ENCODE peak calls at places on chromosomes 12 and 14, in eight cellular contexts. B, U, Z, M, Y, Q, C and T are unnamed samples. For H3K9me3, the result is how much of the 10 kb centered on the place peaks cover.

GRCh38 chr12:12819752-12820311 is 6.7 kb downstream of the DDX47 start:
- DNase-seq in Z (no peak), Q (no peak), Y (peak), C (no peak), M (no peak), U (peak), B (no peak), T (no peak)

GRCh38 chr14:68977741-68978549 is 1.2 kb downstream of the ACTN1 start:
- DNase-seq in M (no peak), Y (peak), U (peak), Q (no peak), B (peak), C (peak), Z (peak), T (no peak)

GRCh38 chr12:6226002-6226700 is 26.0 kb downstream of the CD9 start:
- DNase-seq in B (no peak), M (no peak), Z (no peak), Y (peak), Q (no peak), C (no peak), U (no peak), T (peak)

GRCh38 chr14:75459099-75459741 is 31.4 kb downstream of the JDP2 start:
- DNase-seq in B (no peak), Y (no peak), Q (no peak), C (no peak), M (no peak), Z (no peak), U (no peak), T (no peak)

GRCh38 chr14:49467091-49467490 is 119.1 kb downstream of the RPS29 start:
- DNase-seq in M (no peak), U (no peak), Z (no peak), Q (no peak), C (no peak), Y (no peak), B (no peak), T (no peak)

GRCh38 chr14:75977544-75977943 is 4.3 kb downstream of the TGFB3 start:
- DNase-seq in Y (no peak), B (no peak), M (no peak), C (no peak), U (no peak), Z (no peak), Q (no peak), T (no peak)

GRCh38 chr12:26658991-26659390 is 174.0 kb downstream of the ITPR2 start:
- DNase-seq in Q (no peak), M (no peak), Y (no peak), B (no peak), C (no peak), Z (no peak), U (no peak), T (no peak)

GRCh38 chr12:14691560-14691959 is 4.8 kb downstream of the GUCY2C start:
- DNase-seq in Q (no peak), U (no peak), Y (no peak), Z (no peak), C (no peak), M (no peak), B (no peak), T (no peak)

GRCh38 chr12:120960657-120961056 is 17.7 kb upstream of the HNF1A start:
- DNase-seq in Q (no peak), Y (no peak), M (no peak), U (no peak), Z (no peak), C (no peak), B (no peak), T (no peak)

GRCh38 chr14:76257842-76258397 is 106.2 kb downstream of the GPATCH2L start:
- DNase-seq in Q (no peak), M (no peak), C (no peak), Y (no peak), Z (no peak), B (peak), U (no peak), T (no peak)

DNA sequence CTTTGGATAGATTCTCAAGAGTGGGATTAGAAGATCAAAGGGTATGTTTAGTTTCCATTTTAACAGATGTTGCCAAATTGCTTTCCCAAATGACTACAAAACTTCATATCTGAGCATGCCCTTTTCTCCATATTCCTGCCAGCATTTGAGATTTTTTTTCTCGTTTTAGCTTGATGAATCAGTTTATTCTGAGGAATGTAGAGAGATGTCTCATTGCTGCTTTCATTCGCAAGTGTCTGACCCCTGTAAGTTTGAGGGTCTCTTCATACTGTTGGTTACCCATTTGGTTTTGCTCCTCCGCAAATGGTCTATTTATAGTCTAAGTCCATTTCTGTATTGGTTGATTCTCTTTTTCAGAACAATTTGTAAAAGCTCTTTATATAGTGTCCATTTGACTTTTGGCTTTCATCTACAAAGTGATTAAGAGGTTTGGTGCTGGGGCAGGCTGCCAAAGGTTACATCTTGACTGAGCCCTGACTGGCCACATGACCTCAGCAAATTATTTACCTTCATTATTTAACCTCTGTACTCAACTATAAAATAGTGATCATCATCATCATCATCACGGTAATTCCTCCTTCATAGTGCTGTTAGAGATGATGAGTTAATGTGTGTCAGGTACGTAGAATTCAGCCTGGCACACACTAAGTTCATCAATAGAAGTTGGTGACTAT is 33.6 kb downstream of the HCAR2 start:
- DNase-seq in B (no peak), Z (no peak), U (no peak), Y (no peak), C (no peak), Q (no peak), M (no peak), T (no peak)
- TF ChIP-seq MAX in B (no peak), Z (no peak), U (no peak), Y (no peak), C (no peak), Q (no peak), M (no peak), T (no peak)

GRCh38 chr14:26622611-26623010 is 24.8 kb upstream of the NOVA1 start:
- DNase-seq in U (no peak), M (no peak), Y (no peak), C (no peak), Q (no peak), Z (no peak), B (no peak), T (no peak)
- H3K9me3 ChIP-seq in U (under half), M (under half), Y (under half), C (under half), Q (under half), Z (under half), B (under half), T (half or more)

DNA sequence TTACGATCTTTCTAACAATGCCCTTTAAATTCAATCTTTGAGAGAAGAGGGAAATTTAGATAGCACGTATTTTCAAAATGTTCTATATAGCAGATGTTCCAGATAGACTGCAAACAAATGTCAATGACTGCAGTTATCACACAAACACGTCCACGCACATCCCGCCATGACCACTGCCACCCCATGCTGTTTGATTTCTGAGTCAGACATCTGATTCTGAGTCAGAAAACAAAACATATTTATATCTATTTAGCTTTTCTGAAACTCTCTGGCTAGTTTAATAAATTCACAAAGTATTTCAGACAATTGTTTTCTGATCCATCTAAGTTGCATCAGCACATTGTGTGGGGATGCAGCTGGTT is 105.9 kb upstream of the BCAT1 start:
- DNase-seq in U (no peak), Q (no peak), Y (no peak), Z (no peak), C (no peak), B (no peak), M (no peak), T (no peak)
- TF ChIP-seq MAX in U (no peak), Q (no peak), Y (no peak), Z (no peak), C (no peak), B (no peak), M (no peak), T (no peak)

GRCh38 chr14:101352567-101352966 is 208.7 kb upstream of the DIO3 start:
- DNase-seq in B (no peak), Q (no peak), Z (no peak), M (no peak), Y (no peak), C (peak), U (no peak), T (no peak)

GRCh38 chr14:101351769-101352168 is 209.5 kb upstream of the DIO3 start:
- DNase-seq in B (no peak), Z (no peak), Y (no peak), Q (no peak), U (no peak), C (peak), M (no peak), T (no peak)

GRCh38 chr14:101354726-101355125 is 206.6 kb upstream of the DIO3 start:
- DNase-seq in M (no peak), C (no peak), Q (no peak), B (no peak), U (no peak), Y (no peak), Z (no peak), T (no peak)

GRCh38 chr14:101355284-101355683 is 206.0 kb upstream of the DIO3 start:
- DNase-seq in C (no peak), Z (no peak), U (no peak), B (no peak), Q (no peak), M (no peak), Y (no peak), T (no peak)

DNA sequence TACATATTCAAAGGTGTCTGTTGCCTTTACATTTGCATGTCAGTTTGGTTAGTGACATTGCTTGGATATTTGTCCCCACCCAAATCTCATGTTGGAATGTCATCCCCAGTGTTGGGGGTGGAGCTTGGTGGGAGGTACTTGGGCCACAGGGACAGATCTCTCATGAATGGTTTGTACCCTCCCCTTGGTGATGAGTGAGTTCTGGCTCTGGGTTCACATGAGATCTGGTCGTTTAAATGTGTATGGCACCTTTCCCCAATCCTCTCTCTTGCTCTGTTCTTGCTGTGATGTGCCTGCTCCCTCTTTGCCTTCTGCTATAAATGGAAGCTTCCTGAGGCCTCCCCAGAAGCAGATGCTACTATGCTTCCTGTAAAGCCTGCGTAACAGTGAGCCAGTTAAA is 207.9 kb upstream of the DIO3 start:
- DNase-seq in Q (no peak), U (no peak), Y (no peak), C (peak), Z (no peak), M (no peak), B (no peak), T (no peak)
- H3K9me3 ChIP-seq in Q (under half), U (under half), Y (under half), C (under half), Z (under half), M (under half), B (under half), T (under half)